ENCODE peak calls at places on chromosomes 16 and 17, in five cellular contexts. N is ovary, J is adrenal gland, Y is body of pancreas, L is IMR-90. D is an unnamed sample.
A peak's percentile ranks its signal among the peaks of the same experiment; 100 is the strongest.

GRCh38 chr17:59002848-59003247 is 103.8 kb downstream of the TRIM37 start:
- DNase-seq in N (no peak), J (no peak), Y (no peak), L (peak; percentile 8), D (no peak)

GRCh38 chr17:75205793-75206163 is 299 bp downstream of the NUP85 start:
- DNase-seq in N (no peak), J (no peak), Y (no peak), L (no peak), D (no peak)

GRCh38 chr17:17546399-17547185 is 44.9 kb downstream of the PEMT start:
- DNase-seq in N (no peak), J (no peak), Y (no peak), L (no peak), D (no peak)

GRCh38 chr17:182164-182751 is 808 bp upstream of the DOC2B start:
- DNase-seq in N (no peak), J (no peak), Y (peak; percentile 95), L (no peak), D (no peak)

GRCh38 chr17:8151641-8152111 is 528 bp downstream of the PER1 start:
- DNase-seq in N (peak; percentile 88), J (peak; percentile 92), Y (peak; percentile 90), L (peak; percentile 67), D (peak; percentile 83)

GRCh38 chr17:44931376-44931775 is 16.1 kb upstream of the GFAP start:
- DNase-seq in N (no peak), J (no peak), Y (no peak), L (no peak), D (no peak)

GRCh38 chr17:73743802-73744201 is 99.6 kb upstream of the SDK2 start:
- DNase-seq in N (no peak), J (no peak), Y (no peak), L (no peak), D (no peak)

GRCh38 chr16:56851671-56852400 is 13.2 kb upstream of the SLC12A3 start:
- DNase-seq in N (no peak), J (no peak), Y (no peak), L (peak; percentile 50), D (no peak)

GRCh38 chr16:53071748-53072301 is 17.0 kb downstream of the CHD9 start:
- DNase-seq in N (peak; percentile 83), J (peak; percentile 51), Y (peak; percentile 17), L (no peak), D (no peak)

GRCh38 chr16:84458606-84459516 is 45.6 kb downstream of the MEAK7 start:
- DNase-seq in N (no peak), J (no peak), Y (no peak), L (no peak), D (no peak)

GRCh38 chr16:73298562-73298961 is 250.6 kb upstream of the ZFHX3 start:
- DNase-seq in N (no peak), J (no peak), Y (no peak), L (peak; percentile 61), D (no peak)

GRCh38 chr17:42404326-42405055 is 16.2 kb upstream of the STAT3 start:
- DNase-seq in N (no peak), J (no peak), Y (no peak), L (no peak), D (no peak)

GRCh38 chr16:24988593-24989338 is 26.4 kb downstream of the ARHGAP17 start:
- DNase-seq in N (no peak), J (peak; percentile 70), Y (peak; percentile 62), L (peak; percentile 76), D (peak; percentile 64)

GRCh38 chr17:39461113-39461910 is at the start of gene CDK12:
- DNase-seq in N (peak; percentile 96), J (peak; percentile 97), Y (peak; percentile 98), L (peak; percentile 100), D (peak; percentile 98)
- TF ChIP-seq POLR2A in N (peak; percentile 91), J (peak; percentile 98), Y (peak; percentile 97), L (peak; percentile 96), D (peak; percentile 93)

GRCh38 chr16:23826528-23827244 is 9.1 kb upstream of the PRKCB start:
- DNase-seq in N (no peak), J (no peak), Y (no peak), L (no peak), D (no peak)

GRCh38 chr16:23821467-23821866 is 14.3 kb upstream of the PRKCB start:
- DNase-seq in N (no peak), J (no peak), Y (no peak), L (no peak), D (no peak)

GRCh38 chr16:23823475-23824407 is 12.0 kb upstream of the PRKCB start:
- DNase-seq in N (no peak), J (no peak), Y (no peak), L (no peak), D (no peak)

GRCh38 chr16:23824909-23825308 is 10.9 kb upstream of the PRKCB start:
- DNase-seq in N (no peak), J (no peak), Y (no peak), L (no peak), D (no peak)

GRCh38 chr16:23821875-23822688 is 13.7 kb upstream of the PRKCB start:
- DNase-seq in N (no peak), J (no peak), Y (no peak), L (no peak), D (no peak)
- H3K27me3 ChIP-seq in N (no peaks in the 10 kb centered on the region), J (peaks cover 18% of the 10 kb centered on the region), Y (no peaks in the 10 kb centered on the region), L (no peaks in the 10 kb centered on the region), D (no peaks in the 10 kb centered on the region)

GRCh38 chr17:39450847-39451581 is at the start of gene MED1:
- DNase-seq in N (peak; percentile 92), J (peak; percentile 96), Y (peak; percentile 97), L (peak; percentile 98), D (peak; percentile 93)
- TF ChIP-seq POLR2A in N (peak; percentile 44), J (peak; percentile 83), Y (peak; percentile 78), L (peak; percentile 91), D (peak; percentile 49)

DNA sequence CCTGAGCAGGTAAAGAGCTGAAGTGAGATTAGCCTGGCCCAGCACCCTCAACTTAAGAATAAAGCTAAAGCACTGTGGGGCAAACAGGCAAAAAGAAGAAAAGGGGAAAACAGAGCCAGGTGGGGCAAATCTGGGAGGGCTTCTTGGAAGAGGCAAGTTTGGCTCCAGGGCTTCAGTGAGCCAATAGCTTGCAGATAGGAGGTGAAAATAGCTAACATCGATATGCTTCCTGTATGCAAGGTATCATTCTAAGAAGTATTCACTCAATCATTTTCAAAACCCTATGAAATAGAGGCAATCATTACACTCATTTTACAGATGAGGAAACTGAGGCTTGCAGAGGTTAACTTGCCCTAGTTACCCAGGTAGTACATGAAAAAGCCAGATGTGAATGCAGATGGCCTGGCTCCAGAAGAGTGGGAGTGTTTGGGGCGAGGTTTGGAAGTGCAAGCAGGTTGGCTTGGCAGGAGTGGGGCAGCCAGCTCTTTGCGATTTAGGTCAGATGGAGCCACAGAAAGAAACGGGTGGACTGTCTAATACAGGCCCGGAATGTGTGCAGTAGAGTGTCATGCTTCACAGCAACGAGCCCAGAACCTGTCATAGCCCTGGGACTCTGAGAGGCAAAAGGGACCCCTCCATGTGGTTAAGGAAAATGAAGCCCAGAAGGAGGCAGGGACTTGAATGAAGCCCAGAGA is 5.7 kb downstream of the WNT3 start:
- DNase-seq in N (no peak), J (no peak), Y (no peak), L (no peak), D (no peak)
- H3K27me3 ChIP-seq in N (no peaks in the 10 kb centered on the region), J (peaks cover 12% of the 10 kb centered on the region), Y (no peaks in the 10 kb centered on the region), L (peaks cover 53% of the 10 kb centered on the region), D (peaks cover 3% of the 10 kb centered on the region)

GRCh38 chr17:37489197-37490001 is at the start of gene DUSP14:
- DNase-seq in N (peak; percentile 84), J (peak; percentile 78), Y (peak; percentile 88), L (peak; percentile 77), D (peak; percentile 80)
- TF ChIP-seq POLR2A in N (peak; percentile 32), J (peak; percentile 82), Y (peak; percentile 81), L (peak; percentile 78), D (peak; percentile 65)

DNA sequence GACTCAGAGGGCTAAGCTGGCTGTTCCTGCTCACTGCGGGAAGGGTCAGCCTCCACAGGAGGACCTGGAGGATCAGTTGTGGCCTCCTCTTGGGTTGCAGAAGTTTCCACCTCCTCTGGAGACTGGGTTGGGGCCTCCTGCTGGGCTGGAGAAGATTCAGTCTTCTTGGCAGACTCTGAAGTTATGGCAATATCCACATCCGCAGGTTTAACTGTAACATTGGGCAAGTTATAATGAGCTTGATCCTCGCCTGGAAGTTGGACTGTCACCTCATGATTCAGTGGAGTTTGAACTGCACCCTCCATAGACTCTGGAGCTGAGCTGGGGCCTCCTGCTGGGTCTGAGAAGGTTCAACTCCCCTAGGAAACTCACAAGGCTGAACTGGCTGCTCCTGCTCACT is 47.6 kb upstream of the TMEM97 start:
- DNase-seq in N (no peak), J (no peak), Y (no peak), L (no peak), D (no peak)
- H3K27me3 ChIP-seq in N (no peaks in the 10 kb centered on the region), J (no peaks in the 10 kb centered on the region), Y (no peaks in the 10 kb centered on the region), L (peaks cover 29% of the 10 kb centered on the region), D (no peaks in the 10 kb centered on the region)